ENCODE peak calls at places on chromosomes 2 and 18, in seven cellular contexts. One of them, this sample, is unnamed.

GRCh38 chr2:233034-233433 is 30.8 kb downstream of the SH3YL1 start:
- DNase-seq in prostate gland: no peak
- DNase-seq in adrenal gland: no peak
- DNase-seq in tibial nerve: no peak
- DNase-seq in HCT116: no peak
- DNase-seq in AG04449: no peak
- DNase-seq in AG10803: no peak
- DNase-seq in this sample: no peak

GRCh38 chr18:79798346-79798998 is 734 bp downstream of the KCNG2 start:
- DNase-seq in AG10803: no peak
- DNase-seq in adrenal gland: no peak
- DNase-seq in prostate gland: no peak
- DNase-seq in tibial nerve: no peak
- DNase-seq in HCT116: no peak
- DNase-seq in AG04449: no peak
- DNase-seq in this sample: no peak

GRCh38 chr2:161681043-161681442 is 56.8 kb downstream of the SLC4A10 start:
- DNase-seq in tibial nerve: no peak
- DNase-seq in prostate gland: no peak
- DNase-seq in AG04449: no peak
- DNase-seq in adrenal gland: no peak
- DNase-seq in AG10803: peak
- DNase-seq in HCT116: peak
- DNase-seq in this sample: peak

GRCh38 chr2:25566694-25567093 is 106.7 kb downstream of the DTNB start:
- DNase-seq in AG04449: no peak
- DNase-seq in HCT116: no peak
- DNase-seq in AG10803: peak
- DNase-seq in tibial nerve: no peak
- DNase-seq in prostate gland: no peak
- DNase-seq in adrenal gland: peak
- DNase-seq in this sample: no peak

GRCh38 chr2:9342659-9343058 is 80.7 kb downstream of the ITGB1BP1 start:
- DNase-seq in HCT116: no peak
- DNase-seq in AG04449: no peak
- DNase-seq in AG10803: no peak
- DNase-seq in tibial nerve: no peak
- DNase-seq in prostate gland: no peak
- DNase-seq in adrenal gland: no peak
- DNase-seq in this sample: no peak

GRCh38 chr2:237092920-237093781 is 7.5 kb downstream of the COPS8 start:
- DNase-seq in AG04449: no peak
- DNase-seq in AG10803: peak
- DNase-seq in tibial nerve: no peak
- DNase-seq in HCT116: peak
- DNase-seq in adrenal gland: peak
- DNase-seq in prostate gland: peak
- DNase-seq in this sample: no peak

GRCh38 chr2:239819974-239820555 is 205.1 kb downstream of the NDUFA10 start:
- DNase-seq in AG04449: no peak
- DNase-seq in prostate gland: no peak
- DNase-seq in HCT116: no peak
- DNase-seq in adrenal gland: peak
- DNase-seq in tibial nerve: no peak
- DNase-seq in AG10803: no peak
- DNase-seq in this sample: no peak

GRCh38 chr2:47870668-47871540 is 35.4 kb downstream of the FBXO11 start:
- DNase-seq in adrenal gland: no peak
- DNase-seq in tibial nerve: no peak
- DNase-seq in prostate gland: no peak
- DNase-seq in AG10803: peak
- DNase-seq in HCT116: no peak
- DNase-seq in AG04449: no peak
- DNase-seq in this sample: no peak

GRCh38 chr2:41741951-41742563 is 305.8 kb upstream of the PKDCC start:
- DNase-seq in AG04449: no peak
- DNase-seq in adrenal gland: no peak
- DNase-seq in prostate gland: no peak
- DNase-seq in HCT116: no peak
- DNase-seq in tibial nerve: no peak
- DNase-seq in AG10803: no peak
- DNase-seq in this sample: no peak

GRCh38 chr18:49547701-49548100 is 14.2 kb upstream of the LIPG start:
- DNase-seq in prostate gland: no peak
- DNase-seq in HCT116: no peak
- DNase-seq in tibial nerve: no peak
- DNase-seq in adrenal gland: no peak
- DNase-seq in AG04449: no peak
- DNase-seq in AG10803: no peak
- DNase-seq in this sample: no peak

GRCh38 chr2:40087927-40088326 is 308.9 kb upstream of the THUMPD2 start:
- DNase-seq in HCT116: no peak
- DNase-seq in prostate gland: no peak
- DNase-seq in AG10803: no peak
- DNase-seq in adrenal gland: no peak
- DNase-seq in tibial nerve: no peak
- DNase-seq in AG04449: no peak
- DNase-seq in this sample: no peak

GRCh38 chr2:106030287-106031268 is 163.5 kb downstream of the UXS1 start:
- DNase-seq in AG04449: peak
- DNase-seq in adrenal gland: peak
- DNase-seq in HCT116: no peak
- DNase-seq in AG10803: peak
- DNase-seq in prostate gland: peak
- DNase-seq in tibial nerve: no peak
- DNase-seq in this sample: peak

GRCh38 chr2:241858206-241859016 is at the start of gene PDCD1:
- DNase-seq in tibial nerve: no peak
- DNase-seq in AG10803: no peak
- DNase-seq in prostate gland: no peak
- DNase-seq in HCT116: no peak
- DNase-seq in AG04449: no peak
- DNase-seq in adrenal gland: peak
- DNase-seq in this sample: no peak

GRCh38 chr2:166568409-166568808 is 74.4 kb upstream of the SCN7A start:
- DNase-seq in tibial nerve: no peak
- DNase-seq in prostate gland: no peak
- DNase-seq in adrenal gland: no peak
- DNase-seq in AG04449: no peak
- DNase-seq in HCT116: no peak
- DNase-seq in AG10803: no peak
- DNase-seq in this sample: no peak

GRCh38 chr18:45993441-45993840 is 26.3 kb upstream of the EPG5 start:
- DNase-seq in HCT116: no peak
- DNase-seq in adrenal gland: no peak
- DNase-seq in tibial nerve: no peak
- DNase-seq in AG10803: peak
- DNase-seq in prostate gland: no peak
- DNase-seq in AG04449: peak
- DNase-seq in this sample: no peak

GRCh38 chr2:96887419-96888081 is 17.7 kb upstream of the SEMA4C start:
- DNase-seq in AG04449: no peak
- DNase-seq in adrenal gland: no peak
- DNase-seq in HCT116: no peak
- DNase-seq in prostate gland: peak
- DNase-seq in AG10803: no peak
- DNase-seq in tibial nerve: no peak
- DNase-seq in this sample: peak

GRCh38 chr2:110099471-110100225 is 16.0 kb downstream of the MALL start:
- DNase-seq in AG04449: no peak
- DNase-seq in prostate gland: no peak
- DNase-seq in AG10803: no peak
- DNase-seq in tibial nerve: no peak
- DNase-seq in HCT116: no peak
- DNase-seq in adrenal gland: no peak
- DNase-seq in this sample: no peak

GRCh38 chr2:160680294-160680693 is 186.7 kb upstream of the RBMS1 start:
- DNase-seq in AG04449: no peak
- DNase-seq in AG10803: no peak
- DNase-seq in prostate gland: no peak
- DNase-seq in HCT116: no peak
- DNase-seq in tibial nerve: no peak
- DNase-seq in adrenal gland: no peak
- DNase-seq in this sample: no peak

GRCh38 chr2:142989276-142990204 is 112.1 kb downstream of the KYNU start:
- DNase-seq in HCT116: peak
- DNase-seq in AG04449: no peak
- DNase-seq in AG10803: peak
- DNase-seq in adrenal gland: no peak
- DNase-seq in tibial nerve: no peak
- DNase-seq in prostate gland: no peak
- DNase-seq in this sample: peak

DNA sequence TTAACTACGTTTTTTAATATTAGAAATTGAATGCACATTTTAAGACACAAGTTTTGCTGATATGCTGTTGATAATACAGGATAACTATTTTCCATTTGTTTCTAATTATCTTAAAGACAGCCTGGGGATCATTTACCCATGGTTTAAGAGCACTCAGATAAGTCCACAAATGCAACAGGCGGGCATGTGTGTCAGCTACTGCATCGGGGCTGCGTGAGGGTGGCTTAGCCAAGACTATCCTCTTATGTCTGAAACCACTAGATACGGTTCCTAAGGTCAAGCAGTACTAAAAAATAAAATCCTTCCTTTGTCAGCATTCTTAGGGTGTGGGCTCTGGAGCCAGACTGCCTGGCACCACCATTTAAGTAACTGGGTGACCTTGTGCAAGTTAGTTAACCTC is 254.8 kb downstream of the SATB2 start:
- DNase-seq in tibial nerve: no peak
- DNase-seq in prostate gland: no peak
- DNase-seq in AG10803: no peak
- DNase-seq in AG04449: no peak
- DNase-seq in HCT116: no peak
- DNase-seq in adrenal gland: no peak
- DNase-seq in this sample: no peak
- H3K4me3 ChIP-seq in tibial nerve: no peak
- H3K4me3 ChIP-seq in prostate gland: no peak
- H3K4me3 ChIP-seq in AG10803: no peak
- H3K4me3 ChIP-seq in AG04449: no peak
- H3K4me3 ChIP-seq in HCT116: no peak
- H3K4me3 ChIP-seq in adrenal gland: no peak
- H3K4me3 ChIP-seq in this sample: no peak

GRCh38 chr2:181807526-181807925 is 84.0 kb upstream of the ITPRID2 start:
- DNase-seq in adrenal gland: no peak
- DNase-seq in AG04449: no peak
- DNase-seq in AG10803: no peak
- DNase-seq in tibial nerve: no peak
- DNase-seq in HCT116: no peak
- DNase-seq in prostate gland: no peak
- DNase-seq in this sample: peak
- TF ChIP-seq CTCF in adrenal gland: no peak
- TF ChIP-seq CTCF in AG04449: no peak
- TF ChIP-seq CTCF in AG10803: no peak
- TF ChIP-seq CTCF in tibial nerve: no peak
- TF ChIP-seq CTCF in HCT116: no peak
- TF ChIP-seq CTCF in prostate gland: no peak
- TF ChIP-seq CTCF in this sample: no peak

DNA sequence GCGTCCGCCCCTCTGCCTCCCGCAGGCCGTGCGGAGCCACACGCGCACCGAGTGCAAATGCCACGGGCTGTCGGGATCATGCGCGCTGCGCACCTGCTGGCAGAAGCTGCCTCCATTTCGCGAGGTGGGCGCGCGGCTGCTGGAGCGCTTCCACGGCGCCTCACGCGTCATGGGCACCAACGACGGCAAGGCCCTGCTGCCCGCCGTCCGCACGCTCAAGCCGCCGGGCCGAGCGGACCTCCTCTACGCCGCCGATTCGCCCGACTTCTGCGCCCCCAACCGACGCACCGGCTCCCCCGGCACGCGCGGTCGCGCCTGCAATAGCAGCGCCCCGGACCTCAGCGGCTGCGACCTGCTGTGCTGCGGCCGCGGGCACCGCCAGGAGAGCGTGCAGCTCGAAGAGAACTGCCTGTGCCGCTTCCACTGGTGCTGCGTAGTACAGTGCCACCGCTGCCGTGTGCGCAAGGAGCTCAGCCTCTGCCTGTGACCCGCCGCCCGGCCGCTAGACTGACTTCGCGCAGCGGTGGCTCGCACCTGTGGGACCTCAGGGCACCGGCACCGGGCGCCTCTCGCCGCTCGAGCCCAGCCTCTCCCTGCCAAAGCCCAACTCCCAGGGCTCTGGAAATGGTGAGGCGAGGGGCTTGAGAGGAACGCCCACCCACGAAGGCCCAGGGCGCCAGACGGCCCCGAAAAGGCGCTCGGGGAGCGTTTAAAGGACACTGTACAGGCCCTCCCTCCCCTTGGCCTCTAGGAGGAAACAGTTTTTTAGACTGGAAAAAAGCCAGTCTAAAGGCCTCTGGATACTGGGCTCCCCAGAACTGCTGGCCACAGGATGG is 7.1 kb upstream of the WNT10A start:
- DNase-seq in AG10803: no peak
- DNase-seq in tibial nerve: no peak
- DNase-seq in HCT116: no peak
- DNase-seq in adrenal gland: no peak
- DNase-seq in AG04449: no peak
- DNase-seq in prostate gland: no peak
- DNase-seq in this sample: no peak
- H3K4me3 ChIP-seq in AG10803: no peak
- H3K4me3 ChIP-seq in tibial nerve: no peak
- H3K4me3 ChIP-seq in HCT116: no peak
- H3K4me3 ChIP-seq in adrenal gland: no peak
- H3K4me3 ChIP-seq in AG04449: no peak
- H3K4me3 ChIP-seq in prostate gland: no peak
- H3K4me3 ChIP-seq in this sample: no peak

GRCh38 chr2:72934683-72935610 is 17.6 kb downstream of the EMX1 start:
- DNase-seq in adrenal gland: no peak
- DNase-seq in tibial nerve: no peak
- DNase-seq in AG04449: no peak
- DNase-seq in prostate gland: no peak
- DNase-seq in AG10803: no peak
- DNase-seq in HCT116: peak
- DNase-seq in this sample: no peak
- TF ChIP-seq CTCF in adrenal gland: peak
- TF ChIP-seq CTCF in tibial nerve: no peak
- TF ChIP-seq CTCF in AG04449: no peak
- TF ChIP-seq CTCF in prostate gland: no peak
- TF ChIP-seq CTCF in AG10803: peak
- TF ChIP-seq CTCF in HCT116: peak
- TF ChIP-seq CTCF in this sample: peak

GRCh38 chr18:21598726-21599584 is 1.5 kb downstream of the ESCO1 start:
- DNase-seq in AG04449: no peak
- DNase-seq in tibial nerve: no peak
- DNase-seq in HCT116: peak
- DNase-seq in prostate gland: no peak
- DNase-seq in adrenal gland: peak
- DNase-seq in AG10803: no peak
- DNase-seq in this sample: no peak

GRCh38 chr18:21597616-21598015 is 2.9 kb downstream of the ESCO1 start:
- DNase-seq in AG04449: no peak
- DNase-seq in prostate gland: no peak
- DNase-seq in HCT116: no peak
- DNase-seq in AG10803: no peak
- DNase-seq in tibial nerve: no peak
- DNase-seq in adrenal gland: no peak
- DNase-seq in this sample: no peak

GRCh38 chr18:21593540-21594257 is 6.8 kb downstream of the ESCO1 start:
- DNase-seq in adrenal gland: no peak
- DNase-seq in AG04449: no peak
- DNase-seq in HCT116: no peak
- DNase-seq in AG10803: no peak
- DNase-seq in tibial nerve: no peak
- DNase-seq in prostate gland: no peak
- DNase-seq in this sample: no peak
- H3K4me3 ChIP-seq in adrenal gland: no peak
- H3K4me3 ChIP-seq in AG04449: no peak
- H3K4me3 ChIP-seq in HCT116: no peak
- H3K4me3 ChIP-seq in AG10803: no peak
- H3K4me3 ChIP-seq in tibial nerve: no peak
- H3K4me3 ChIP-seq in prostate gland: no peak
- H3K4me3 ChIP-seq in this sample: no peak

This sample was measured in retinal pigment epithelial cell.